ENCODE peak calls at places on chromosomes 13 and 19, in five cellular contexts. One of them, this sample, is unnamed.

GRCh38 chr19:18423258-18424020 is 4.2 kb downstream of the SSBP4 start:
- DNase-seq in skeletal muscle cell: no peak
- DNase-seq in thoracic aorta: no peak
- DNase-seq in ovary: no peak
- DNase-seq in mesenchymal stem cell: no peak
- DNase-seq in this sample: no peak

GRCh38 chr13:111897846-111898215 is 169.1 kb upstream of the SOX1 start:
- DNase-seq in skeletal muscle cell: no peak
- DNase-seq in mesenchymal stem cell: no peak
- DNase-seq in ovary: no peak
- DNase-seq in thoracic aorta: no peak
- DNase-seq in this sample: no peak

GRCh38 chr19:58555369-58555885 is 522 bp upstream of the CHMP2A start:
- DNase-seq in ovary: no peak
- DNase-seq in skeletal muscle cell: no peak
- DNase-seq in mesenchymal stem cell: no peak
- DNase-seq in thoracic aorta: no peak
- DNase-seq in this sample: no peak

GRCh38 chr13:94705081-94705751 is 7.1 kb downstream of the SOX21 start:
- DNase-seq in ovary: no peak
- DNase-seq in skeletal muscle cell: no peak
- DNase-seq in mesenchymal stem cell: no peak
- DNase-seq in thoracic aorta: no peak
- DNase-seq in this sample: no peak

GRCh38 chr19:872266-872951 is 12.9 kb downstream of the CFD start:
- DNase-seq in thoracic aorta: no peak
- DNase-seq in mesenchymal stem cell: peak
- DNase-seq in ovary: peak
- DNase-seq in skeletal muscle cell: no peak
- DNase-seq in this sample: no peak

GRCh38 chr13:38398810-38399493 is 49.3 kb downstream of the UFM1 start:
- DNase-seq in thoracic aorta: no peak
- DNase-seq in skeletal muscle cell: peak
- DNase-seq in mesenchymal stem cell: peak
- DNase-seq in ovary: no peak
- DNase-seq in this sample: no peak

GRCh38 chr13:105008606-105009005 is 1526.9 kb downstream of the EFNB2 start:
- DNase-seq in skeletal muscle cell: no peak
- DNase-seq in ovary: no peak
- DNase-seq in mesenchymal stem cell: peak
- DNase-seq in thoracic aorta: no peak
- DNase-seq in this sample: no peak

GRCh38 chr19:7391218-7391670 is 42.5 kb downstream of the ARHGEF18 start:
- DNase-seq in thoracic aorta: no peak
- DNase-seq in mesenchymal stem cell: peak
- DNase-seq in ovary: no peak
- DNase-seq in skeletal muscle cell: peak
- DNase-seq in this sample: no peak

GRCh38 chr19:4083677-4084546 is 17.2 kb upstream of the ZBTB7A start:
- DNase-seq in thoracic aorta: no peak
- DNase-seq in ovary: peak
- DNase-seq in mesenchymal stem cell: no peak
- DNase-seq in skeletal muscle cell: no peak
- DNase-seq in this sample: no peak

GRCh38 chr13:50355797-50356196 is 340.6 kb downstream of the KCNRG start:
- DNase-seq in skeletal muscle cell: no peak
- DNase-seq in ovary: no peak
- DNase-seq in mesenchymal stem cell: no peak
- DNase-seq in thoracic aorta: no peak
- DNase-seq in this sample: no peak